ENCODE peak calls at places on chromosomes 2 and 18, in eight cellular contexts. I is left ventricle myocardium inferior, H is dorsolateral prefrontal cortex, B is A549, K is Karpas-422, V is brain microvascular endothelial cell, T is MM.1S, R is IMR-90. Z is an unnamed sample.

GRCh38 chr2:120441744-120442471 is 96.0 kb downstream of the INHBB start:
- DNase-seq in I (peak), R (peak), T (no peak), H (peak), B (no peak), K (no peak), V (no peak), Z (peak)

GRCh38 chr2:53998834-53999233 is 28.0 kb upstream of the PSME4 start:
- DNase-seq in K (no peak), R (no peak), B (no peak), T (peak), I (no peak), H (no peak), V (no peak), Z (no peak)

GRCh38 chr18:621181-621580 is 24.4 kb downstream of the CLUL1 start:
- DNase-seq in R (peak), H (no peak), B (no peak), K (no peak), V (no peak), I (no peak), T (no peak), Z (no peak)

GRCh38 chr18:73850782-73851181 is 296.9 kb downstream of the FBXO15 start:
- DNase-seq in H (no peak), R (no peak), B (no peak), I (no peak), K (no peak), T (no peak), V (no peak), Z (no peak)

GRCh38 chr2:60534034-60534393 is 19.4 kb downstream of the BCL11A start:
- DNase-seq in I (no peak), K (no peak), V (no peak), T (no peak), H (no peak), B (no peak), R (no peak), Z (no peak)

GRCh38 chr2:156405586-156405985 is 30.6 kb upstream of the GPD2 start:
- DNase-seq in T (no peak), H (no peak), R (peak), B (no peak), K (no peak), I (no peak), V (peak), Z (peak)

GRCh38 chr2:204860249-204860648 is 315.0 kb downstream of the PARD3B start:
- DNase-seq in H (peak), I (no peak), V (no peak), B (no peak), T (no peak), K (no peak), R (no peak), Z (no peak)

GRCh38 chr18:8777846-8778245 is 72.5 kb downstream of the MTCL1 start:
- DNase-seq in V (no peak), H (no peak), I (no peak), K (no peak), B (no peak), R (no peak), T (no peak), Z (no peak)

GRCh38 chr2:43425659-43426058 is 170.2 kb downstream of the THADA start:
- DNase-seq in K (peak), B (no peak), R (no peak), I (no peak), T (peak), H (no peak), V (no peak), Z (no peak)

GRCh38 chr18:8656226-8656625 is 47.0 kb downstream of the RAB12 start:
- DNase-seq in V (no peak), K (no peak), I (no peak), T (no peak), B (no peak), H (no peak), R (no peak), Z (no peak)

GRCh38 chr2:100526868-100527267 is 35.9 kb upstream of the PDCL3 start:
- DNase-seq in V (no peak), I (no peak), T (no peak), H (no peak), R (no peak), B (no peak), K (no peak), Z (no peak)

GRCh38 chr2:237177986-237178385 is 92.3 kb downstream of the COPS8 start:
- DNase-seq in K (no peak), H (no peak), V (no peak), T (no peak), R (no peak), I (no peak), B (no peak), Z (no peak)

GRCh38 chr2:239055756-239056493 is 208.0 kb downstream of the TWIST2 start:
- DNase-seq in I (no peak), B (no peak), V (no peak), H (peak), T (no peak), K (no peak), R (no peak), Z (no peak)

GRCh38 chr18:43887491-43887890 is 610.2 kb upstream of the SYT4 start:
- DNase-seq in V (no peak), T (no peak), B (no peak), H (no peak), K (no peak), R (no peak), I (no peak), Z (no peak)

GRCh38 chr18:43888601-43889000 is 611.3 kb upstream of the SYT4 start:
- DNase-seq in V (no peak), K (no peak), R (no peak), B (no peak), I (no peak), H (no peak), T (no peak), Z (no peak)

GRCh38 chr18:43893001-43893637 is 615.8 kb upstream of the SYT4 start:
- DNase-seq in K (no peak), B (no peak), R (peak), V (peak), I (no peak), T (no peak), H (no peak), Z (peak)
- H3K27ac ChIP-seq in K (no peak), B (no peak), R (no peak), V (no peak), I (no peak), T (no peak), H (no peak), Z (no peak)

GRCh38 chr2:86069091-86069685 is 36.5 kb downstream of the POLR1A start:
- DNase-seq in R (no peak), I (peak), V (no peak), K (no peak), H (no peak), T (no peak), B (no peak), Z (no peak)

GRCh38 chr2:86065512-86065911 is 40.2 kb downstream of the POLR1A start:
- DNase-seq in I (no peak), R (no peak), B (no peak), V (no peak), K (no peak), H (no peak), T (no peak), Z (no peak)

GRCh38 chr2:86066007-86066578 is 39.6 kb downstream of the POLR1A start:
- DNase-seq in R (no peak), T (no peak), H (no peak), V (no peak), B (no peak), K (no peak), I (no peak), Z (no peak)

GRCh38 chr2:86068098-86069047 is 37.3 kb downstream of the POLR1A start:
- DNase-seq in K (no peak), T (peak), B (no peak), R (peak), H (peak), I (no peak), V (peak), Z (no peak)

GRCh38 chr2:86066915-86067314 is 38.8 kb downstream of the POLR1A start:
- DNase-seq in R (no peak), T (no peak), H (no peak), I (no peak), K (no peak), B (no peak), V (no peak), Z (no peak)
- H3K27ac ChIP-seq in R (no peak), T (no peak), H (no peak), I (no peak), K (no peak), B (no peak), V (no peak), Z (no peak)

DNA sequence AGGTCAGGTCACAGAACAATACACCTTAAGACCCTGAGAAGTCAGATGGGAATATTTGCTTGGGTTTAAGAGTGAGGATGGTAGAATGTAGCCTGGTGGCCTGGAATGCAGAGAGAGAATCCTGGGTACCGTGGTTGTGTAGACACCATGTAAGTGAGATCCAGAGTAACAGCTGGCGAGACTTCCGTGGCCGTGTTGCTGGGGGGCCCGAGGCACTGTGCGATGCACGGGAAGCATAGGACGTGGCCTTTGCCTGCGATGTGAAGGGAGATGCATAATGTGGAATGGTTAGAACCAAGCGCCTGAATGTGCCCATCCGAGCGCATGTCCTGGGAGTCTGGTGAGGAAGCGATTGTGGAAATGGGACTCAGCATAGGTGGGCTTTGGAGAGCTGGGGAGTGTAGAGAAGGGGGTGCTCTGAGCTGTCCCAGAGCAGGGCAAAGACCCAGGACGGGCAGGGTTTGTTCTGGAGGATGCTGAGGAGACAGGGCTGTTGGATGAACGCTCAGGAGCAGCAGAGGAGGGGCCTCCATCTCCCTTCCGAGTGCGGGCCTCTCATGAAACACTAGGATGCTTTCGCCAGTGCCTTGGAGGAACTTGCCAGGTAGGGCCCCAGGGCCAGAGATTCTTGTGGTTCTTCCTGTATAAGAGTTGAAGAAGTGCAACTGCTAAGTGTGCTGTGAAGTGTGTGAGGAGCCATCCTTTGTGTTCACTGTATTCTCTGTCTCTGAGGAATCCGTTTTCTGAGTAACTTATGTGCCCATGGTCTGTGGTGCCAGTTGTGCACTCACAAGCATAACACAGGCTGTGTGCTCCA is 7.1 kb downstream of the RNF144A start:
- DNase-seq in T (no peak), I (no peak), V (no peak), B (no peak), R (no peak), K (no peak), H (no peak), Z (no peak)
- H3K27ac ChIP-seq in T (no peak), I (no peak), V (no peak), B (no peak), R (no peak), K (no peak), H (peak), Z (no peak)

GRCh38 chr2:150495993-150496627 is 8.6 kb upstream of the RND3 start:
- DNase-seq in R (peak), I (no peak), V (peak), K (no peak), H (no peak), T (no peak), B (no peak), Z (peak)
- H3K27ac ChIP-seq in R (peak), I (no peak), V (peak), K (no peak), H (no peak), T (no peak), B (peak), Z (peak)